ENCODE peak calls at places on chromosomes 11 and 22, in eight cellular contexts. P is body of pancreas, N is AG09309, L is fibroblast of lung, G is IMR-90, A is upper lobe of right lung, I is cardiac muscle cell, C is GM12864. H is an unnamed sample.

GRCh38 chr11:7600205-7600775 is 73.0 kb downstream of the CYB5R2 start:
- DNase-seq in P (peak; percentile 42), N (peak; percentile 85), L (peak; percentile 75), G (peak; percentile 78), A (peak; percentile 73), I (no peak), C (no peak), H (peak; percentile 70)

GRCh38 chr11:110852925-110853324 is 140.7 kb upstream of the ARHGAP20 start:
- DNase-seq in P (no peak), N (no peak), L (peak; percentile 14), G (no peak), A (no peak), I (no peak), C (no peak), H (no peak)

GRCh38 chr11:134701564-134702165 is 289.6 kb upstream of the B3GAT1 start:
- DNase-seq in P (no peak), N (no peak), L (no peak), G (no peak), A (peak; percentile 66), I (peak; percentile 24), C (no peak), H (no peak)

GRCh38 chr22:41589260-41589600 is 410 bp downstream of the PMM1 start:
- DNase-seq in P (peak; percentile 41), N (no peak), L (no peak), G (no peak), A (no peak), I (peak; percentile 44), C (no peak), H (no peak)

GRCh38 chr11:35185696-35186095 is 46.7 kb downstream of the CD44 start:
- DNase-seq in P (no peak), N (peak; percentile 41), L (no peak), G (peak; percentile 63), A (no peak), I (peak; percentile 49), C (no peak), H (no peak)

GRCh38 chr11:125591659-125592304 is 870 bp upstream of the STT3A start:
- DNase-seq in P (peak; percentile 27), N (no peak), L (peak; percentile 25), G (peak; percentile 13), A (peak; percentile 77), I (peak; percentile 51), C (no peak), H (peak; percentile 55)

GRCh38 chr22:23704829-23705228 is 14.0 kb downstream of the RGL4 start:
- DNase-seq in P (no peak), N (no peak), L (no peak), G (no peak), A (no peak), I (no peak), C (no peak), H (no peak)

GRCh38 chr22:36373258-36373579 is 14.5 kb downstream of the MYH9 start:
- DNase-seq in P (peak; percentile 59), N (no peak), L (no peak), G (peak; percentile 9), A (peak; percentile 91), I (no peak), C (no peak), H (peak; percentile 87)

GRCh38 chr22:17370036-17370765 is 941 bp downstream of the CECR2 start:
- DNase-seq in P (peak; percentile 39), N (no peak), L (peak; percentile 11), G (no peak), A (peak; percentile 70), I (peak; percentile 58), C (no peak), H (no peak)

GRCh38 chr11:68024508-68024907 is 6.0 kb upstream of the NDUFS8 start:
- DNase-seq in P (no peak), N (no peak), L (no peak), G (no peak), A (no peak), I (no peak), C (no peak), H (no peak)

GRCh38 chr11:115706735-115707134 is 202.5 kb upstream of the CADM1 start:
- DNase-seq in P (no peak), N (no peak), L (no peak), G (no peak), A (no peak), I (no peak), C (no peak), H (no peak)

GRCh38 chr11:130712480-130712879 is 203.8 kb downstream of the SNX19 start:
- DNase-seq in P (no peak), N (no peak), L (no peak), G (no peak), A (no peak), I (no peak), C (no peak), H (no peak)

GRCh38 chr11:19861171-19861570 is 148.5 kb downstream of the NAV2 start:
- DNase-seq in P (no peak), N (no peak), L (no peak), G (no peak), A (no peak), I (no peak), C (no peak), H (no peak)

GRCh38 chr11:4991066-4991465 is 3.6 kb upstream of the OR51L1 start:
- DNase-seq in P (no peak), N (no peak), L (no peak), G (peak; percentile 12), A (no peak), I (no peak), C (no peak), H (no peak)

GRCh38 chr22:32531955-32532818 is 57.6 kb downstream of the FBXO7 start:
- DNase-seq in P (peak; percentile 51), N (peak; percentile 86), L (peak; percentile 92), G (peak; percentile 93), A (peak; percentile 85), I (peak; percentile 52), C (no peak), H (no peak)

GRCh38 chr22:31977141-31977781 is 32.9 kb downstream of the YWHAH start:
- DNase-seq in P (peak; percentile 89), N (no peak), L (peak; percentile 67), G (peak; percentile 54), A (peak; percentile 85), I (peak; percentile 85), C (no peak), H (peak; percentile 60)

GRCh38 chr11:129248618-129249017 is 56.5 kb upstream of the ARHGAP32 start:
- DNase-seq in P (no peak), N (peak; percentile 21), L (peak; percentile 71), G (peak; percentile 80), A (no peak), I (no peak), C (no peak), H (no peak)

GRCh38 chr11:44626645-44627044 is 61.2 kb downstream of the CD82 start:
- DNase-seq in P (no peak), N (no peak), L (no peak), G (no peak), A (no peak), I (no peak), C (no peak), H (no peak)

GRCh38 chr22:41598081-41598480 is 8.4 kb upstream of the PMM1 start:
- DNase-seq in P (no peak), N (no peak), L (peak; percentile 75), G (peak; percentile 88), A (peak; percentile 21), I (no peak), C (no peak), H (no peak)

GRCh38 chr22:45621836-45622600 is 49.6 kb upstream of the ATXN10 start:
- DNase-seq in P (no peak), N (no peak), L (no peak), G (no peak), A (peak; percentile 45), I (no peak), C (no peak), H (no peak)

GRCh38 chr11:68727783-68728182 is 23.5 kb downstream of the TESMIN start:
- DNase-seq in P (no peak), N (no peak), L (peak; percentile 61), G (peak; percentile 8), A (no peak), I (no peak), C (no peak), H (no peak)

GRCh38 chr11:128310005-128310404 is 277.4 kb downstream of the ETS1 start:
- DNase-seq in P (no peak), N (no peak), L (no peak), G (peak; percentile 8), A (no peak), I (no peak), C (no peak), H (no peak)

GRCh38 chr11:13384837-13385417 is 78.1 kb downstream of the BTBD10 start:
- DNase-seq in P (peak; percentile 32), N (peak; percentile 1), L (peak; percentile 61), G (peak; percentile 68), A (no peak), I (peak; percentile 61), C (peak; percentile 10), H (no peak)

GRCh38 chr11:65786786-65787636 is at the start of gene OVOL1:
- DNase-seq in P (peak; percentile 94), N (no peak), L (no peak), G (no peak), A (peak; percentile 91), I (no peak), C (no peak), H (peak; percentile 67)

GRCh38 chr11:132278801-132279574 is 908.6 kb downstream of the NTM start:
- DNase-seq in P (no peak), N (peak; percentile 4), L (peak; percentile 42), G (peak; percentile 72), A (no peak), I (no peak), C (peak; percentile 12), H (no peak)
- TF ChIP-seq CTCF in P (no peak), N (peak; percentile 38), L (peak; percentile 70), G (peak; percentile 50), A (peak; percentile 42), I (peak; percentile 38), C (peak; percentile 65), H (no peak)

DNA sequence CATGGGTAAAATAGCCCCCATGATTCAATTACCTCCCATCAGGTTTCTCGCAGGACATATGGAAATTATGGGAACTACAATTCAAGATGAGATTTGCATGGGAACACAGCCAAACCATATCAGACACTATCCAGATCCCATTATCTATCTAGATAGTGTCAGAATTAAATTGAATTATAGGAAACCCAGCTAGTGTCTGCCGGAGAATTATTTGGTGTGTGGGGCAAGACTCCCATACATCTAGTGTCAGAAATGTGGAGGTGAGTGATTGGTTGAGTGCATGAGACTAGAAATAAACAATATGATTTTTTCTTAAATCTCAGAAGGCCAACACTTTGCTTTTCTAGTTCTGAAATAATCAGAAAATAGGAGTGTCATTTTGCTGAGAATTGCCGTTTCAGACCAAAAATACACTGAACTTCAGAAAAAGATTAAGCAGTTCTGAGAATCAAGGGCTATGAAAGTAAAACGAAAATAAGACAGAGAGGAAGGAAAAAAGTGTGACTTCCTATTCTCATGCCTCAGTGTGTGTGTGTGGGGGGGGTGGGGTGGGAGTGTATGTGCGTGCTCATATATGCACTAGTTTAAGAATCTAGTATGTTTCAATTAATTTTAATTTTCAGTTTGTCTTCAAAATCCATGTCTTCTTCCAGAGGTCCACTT is 21.3 kb downstream of the CASP12 start:
- DNase-seq in P (no peak), N (no peak), L (no peak), G (no peak), A (no peak), I (no peak), C (peak; percentile 27), H (no peak)
- H3K4me3 ChIP-seq in P (no peak overlapping the region), N (no peak overlapping the region), L (no peak overlapping the region), G (no peak overlapping the region), A (no peak overlapping the region), I (no peak overlapping the region), C (no peak overlapping the region), H (no peak overlapping the region)

GRCh38 chr11:86644291-86644690 is 28.1 kb downstream of the ME3 start:
- DNase-seq in P (no peak), N (no peak), L (peak; percentile 52), G (peak; percentile 75), A (no peak), I (no peak), C (no peak), H (no peak)
- TF ChIP-seq CTCF in P (no peak), N (no peak), L (no peak), G (no peak), A (no peak), I (no peak), C (no peak), H (no peak)

GRCh38 chr11:33018840-33019239 is 3.2 kb downstream of the DEPDC7 start:
- DNase-seq in P (no peak), N (no peak), L (no peak), G (no peak), A (no peak), I (no peak), C (no peak), H (no peak)
- H3K4me3 ChIP-seq in P (no peak overlapping the region), N (no peak overlapping the region), L (no peak overlapping the region), G (no peak overlapping the region), A (no peak overlapping the region), I (no peak overlapping the region), C (no peak overlapping the region), H (no peak overlapping the region)